ENCODE peak calls at places on chromosome 20, in nine cellular contexts. O, J, Q, T, B, P, I, Y and Z are unnamed samples.
A peak's percentile ranks its signal among the peaks of the same experiment; 100 is the strongest.

GRCh38 chr20:38165089-38165965 is at the start of gene TGM2:
- DNase-seq in O (peak; percentile 75), J (peak; percentile 81), Q (peak; percentile 84), T (peak; percentile 82), B (peak; percentile 42), P (peak; percentile 87), I (peak; percentile 56), Y (peak; percentile 85), Z (peak; percentile 65)

GRCh38 chr20:32934580-32934979 is 69.7 kb downstream of the SUN5 start:
- DNase-seq in O (no peak), J (no peak), Q (no peak), T (no peak), B (no peak), P (no peak), I (no peak), Y (no peak), Z (no peak)

GRCh38 chr20:35318502-35319157 is 26.4 kb upstream of the FAM83C start:
- DNase-seq in O (peak; percentile 86), J (peak; percentile 56), Q (peak; percentile 62), T (peak; percentile 59), B (no peak), P (peak; percentile 61), I (peak; percentile 66), Y (peak; percentile 67), Z (peak; percentile 73)

GRCh38 chr20:5719861-5720401 is 30.3 kb upstream of the SHLD1 start:
- DNase-seq in O (no peak), J (no peak), Q (no peak), T (no peak), B (no peak), P (no peak), I (no peak), Y (no peak), Z (peak; percentile 42)

GRCh38 chr20:32354592-32355416 is 3.3 kb upstream of the ASXL1 start:
- DNase-seq in O (no peak), J (no peak), Q (no peak), T (no peak), B (no peak), P (no peak), I (peak; percentile 71), Y (no peak), Z (peak; percentile 66)

GRCh38 chr20:58900292-58900931 is 47.9 kb downstream of the GNAS start:
- DNase-seq in O (no peak), J (no peak), Q (no peak), T (no peak), B (no peak), P (no peak), I (peak; percentile 43), Y (no peak), Z (no peak)

GRCh38 chr20:41183831-41184230 is 46.5 kb downstream of the PLCG1 start:
- DNase-seq in O (no peak), J (no peak), Q (no peak), T (no peak), B (no peak), P (peak; percentile 17), I (no peak), Y (no peak), Z (no peak)

GRCh38 chr20:51966296-51966971 is 164.1 kb upstream of the SALL4 start:
- DNase-seq in O (peak; percentile 61), J (peak; percentile 67), Q (no peak), T (no peak), B (no peak), P (peak; percentile 52), I (peak; percentile 68), Y (peak; percentile 41), Z (peak; percentile 80)

GRCh38 chr20:43681468-43681942 is 14.6 kb downstream of the MYBL2 start:
- DNase-seq in O (no peak), J (no peak), Q (no peak), T (no peak), B (no peak), P (no peak), I (peak; percentile 26), Y (peak; percentile 25), Z (no peak)
- H3K4me3 ChIP-seq in O (no peak overlapping the region), J (no peak overlapping the region), Q (no peak overlapping the region), T (no peak overlapping the region), B (no peak overlapping the region), P (no peak overlapping the region), I (no peak overlapping the region), Y (no peak overlapping the region), Z (no peak overlapping the region)

GRCh38 chr20:49482621-49483017 is at the start of gene KCNB1:
- DNase-seq in O (peak; percentile 40), J (peak; percentile 33), Q (peak; percentile 61), T (peak; percentile 73), B (no peak), P (peak; percentile 42), I (peak; percentile 40), Y (peak; percentile 61), Z (peak; percentile 58)
- TF ChIP-seq CTCF in O (no peak), J (no peak), Q (no peak), T (no peak), B (no peak), P (no peak), I (no peak), Y (no peak), Z (no peak)

DNA sequence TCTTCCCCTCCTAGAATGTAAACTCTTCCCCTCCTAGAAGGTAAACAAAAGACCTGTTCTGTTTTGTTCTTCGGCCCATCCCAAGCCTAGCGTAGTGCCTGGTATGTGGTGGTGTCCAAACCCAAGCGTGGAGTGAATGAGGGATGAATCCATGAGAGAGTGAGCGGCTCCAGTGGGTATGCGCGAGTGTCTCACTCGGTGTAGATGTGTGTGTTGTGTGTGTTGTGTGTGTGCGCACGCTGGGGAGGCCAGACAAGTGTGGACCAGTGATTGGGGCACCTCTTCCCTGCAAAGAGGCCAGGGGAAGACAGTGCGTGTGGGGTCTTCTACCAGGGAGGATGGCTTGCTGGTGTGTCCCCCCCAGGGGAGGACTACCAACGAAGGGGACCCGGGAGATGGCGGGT is 392 bp upstream of the SLC2A10 start:
- DNase-seq in O (peak; percentile 74), J (no peak), Q (no peak), T (no peak), B (no peak), P (peak; percentile 51), I (no peak), Y (peak; percentile 51), Z (no peak)
- H3K4me3 ChIP-seq in O (peak overlapping the region; percentile 54), J (no peak overlapping the region), Q (peak overlapping the region; percentile 39), T (peak overlapping the region; percentile 70), B (peak overlapping the region; percentile 69), P (peak overlapping the region; percentile 61), I (peak overlapping the region; percentile 86), Y (peak overlapping the region; percentile 68), Z (peak overlapping the region; percentile 81)

DNA sequence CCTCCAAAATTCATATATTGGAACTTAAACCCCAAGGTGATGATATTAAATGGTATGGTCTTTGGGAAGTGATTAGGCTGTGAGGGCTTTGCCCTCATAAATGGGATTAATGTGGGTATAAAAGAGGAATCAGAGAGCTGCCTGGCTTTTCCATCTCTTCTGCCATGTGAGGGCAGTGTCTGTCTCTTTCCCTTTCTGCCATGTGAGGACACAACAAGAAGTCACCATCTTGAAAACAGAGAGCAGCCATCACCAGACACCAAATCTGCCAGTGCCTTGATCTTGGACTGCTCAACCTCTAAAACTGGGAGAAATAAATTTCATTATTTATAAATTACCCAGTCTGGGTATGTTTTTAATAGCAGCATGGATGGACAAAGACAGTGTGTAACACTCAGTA is 263.0 kb downstream of the PAX1 start:
- DNase-seq in O (no peak), J (no peak), Q (no peak), T (no peak), B (no peak), P (no peak), I (no peak), Y (no peak), Z (no peak)
- TF ChIP-seq CTCF in O (no peak), J (no peak), Q (no peak), T (no peak), B (no peak), P (no peak), I (peak; percentile 12), Y (no peak), Z (no peak)

DNA sequence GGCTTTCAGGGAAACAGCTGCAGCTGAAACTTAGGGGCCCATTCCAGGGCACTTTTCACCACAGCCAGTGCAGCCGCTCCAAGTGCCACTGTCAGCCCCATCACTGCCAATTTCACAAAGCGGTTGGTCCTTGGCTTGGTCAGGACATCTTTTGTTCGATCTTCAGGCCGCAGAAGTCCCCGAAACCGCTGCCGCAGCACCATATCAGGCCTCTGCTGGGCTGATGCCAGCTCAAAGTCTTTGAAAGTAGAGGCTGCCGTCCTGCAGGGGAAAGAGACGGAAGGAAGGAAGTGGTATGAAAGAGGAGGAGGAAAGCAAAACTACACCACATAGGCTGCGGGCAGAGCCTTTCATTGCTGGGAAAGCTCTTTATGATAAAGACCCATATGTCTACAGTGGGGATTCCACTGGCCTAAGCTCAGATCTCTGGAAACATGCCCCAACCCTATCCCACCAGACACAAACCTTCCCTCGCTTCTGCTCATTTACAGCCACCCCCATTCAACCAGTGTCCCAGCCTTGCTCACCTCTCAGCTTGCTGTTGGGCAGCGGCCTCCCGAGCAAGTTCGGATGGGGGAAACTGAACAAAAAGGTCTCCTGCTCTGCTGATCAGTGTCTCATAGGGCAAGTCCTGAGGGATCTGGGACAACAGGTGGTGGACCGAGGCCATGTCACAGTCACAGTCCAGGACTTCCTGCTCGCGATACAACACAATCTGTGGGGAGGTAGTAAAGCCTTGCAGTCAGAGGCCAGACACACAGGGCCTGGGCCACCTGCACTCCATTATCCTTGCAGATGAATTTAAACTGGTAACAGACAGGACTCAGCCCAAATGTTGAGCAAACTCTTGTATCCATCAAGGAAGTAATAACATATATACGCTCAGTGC is 23.5 kb downstream of the TBC1D20 start:
- DNase-seq in O (no peak), J (no peak), Q (no peak), T (no peak), B (no peak), P (peak; percentile 47), I (no peak), Y (peak; percentile 41), Z (no peak)
- H3K4me3 ChIP-seq in O (no peak overlapping the region), J (no peak overlapping the region), Q (no peak overlapping the region), T (no peak overlapping the region), B (no peak overlapping the region), P (peak overlapping the region; percentile 14), I (no peak overlapping the region), Y (no peak overlapping the region), Z (no peak overlapping the region)